ENCODE peak calls at places on chromosome 4, in six cellular contexts. X is fibroblast of lung, Q is tibial artery, L is cardiac muscle cell, F is left ventricle myocardium inferior, J is kidney. E is an unnamed sample.
A peak's percentile ranks its signal among the peaks of the same experiment; 100 is the strongest.

GRCh38 chr4:98514930-98515809 is 143.2 kb downstream of the TSPAN5 start:
- DNase-seq in L (no peak), Q (peak; percentile 28), J (no peak), F (no peak), X (no peak), E (no peak)

GRCh38 chr4:54439831-54440243 is 210.7 kb downstream of the PDGFRA start:
- DNase-seq in Q (peak; percentile 45), J (no peak), L (peak; percentile 85), X (peak; percentile 65), F (peak; percentile 17), E (no peak)

GRCh38 chr4:7778524-7779193 is 161.0 kb downstream of the AFAP1 start:
- DNase-seq in F (no peak), J (peak; percentile 48), X (peak; percentile 59), L (no peak), Q (no peak), E (peak; percentile 20)

GRCh38 chr4:67522851-67523671 is 22.2 kb downstream of the CENPC start:
- DNase-seq in L (peak; percentile 89), X (peak; percentile 42), F (no peak), Q (no peak), J (no peak), E (no peak)

GRCh38 chr4:69095301-69095731 is 958 bp upstream of the UGT2B7 start:
- DNase-seq in L (no peak), F (no peak), Q (no peak), X (peak; percentile 9), J (no peak), E (no peak)

GRCh38 chr4:30600246-30600645 is 119.9 kb upstream of the PCDH7 start:
- DNase-seq in J (no peak), F (no peak), Q (no peak), L (peak; percentile 80), X (peak; percentile 8), E (no peak)

GRCh38 chr4:73662709-73663546 is 42.7 kb upstream of the RASSF6 start:
- DNase-seq in X (peak; percentile 83), L (peak; percentile 81), Q (no peak), F (no peak), J (no peak), E (no peak)

GRCh38 chr4:135485371-135485770 is 1283.8 kb upstream of the PABPC4L start:
- DNase-seq in Q (no peak), J (no peak), X (no peak), L (no peak), F (no peak), E (no peak)

GRCh38 chr4:112923514-112923913 is 125.9 kb upstream of the ANK2 start:
- DNase-seq in J (no peak), X (no peak), L (no peak), F (no peak), Q (no peak), E (no peak)

GRCh38 chr4:143346208-143346607 is 9.5 kb downstream of the GAB1 start:
- DNase-seq in X (no peak), L (no peak), F (no peak), Q (no peak), J (no peak), E (no peak)

GRCh38 chr4:95728145-95728544 is 111.7 kb upstream of the PDHA2 start:
- DNase-seq in L (peak; percentile 92), Q (peak; percentile 26), J (no peak), X (peak; percentile 11), F (no peak), E (no peak)

GRCh38 chr4:8689741-8690140 is 97.2 kb downstream of the CPZ start:
- DNase-seq in J (peak; percentile 69), X (no peak), Q (peak; percentile 7), F (no peak), L (no peak), E (no peak)

GRCh38 chr4:87304659-87305277 is 17.9 kb downstream of the HSD17B13 start:
- DNase-seq in F (no peak), J (no peak), L (peak; percentile 32), Q (no peak), X (peak; percentile 9), E (no peak)

GRCh38 chr4:91909963-91910362 is 393.8 kb upstream of the GRID2 start:
- DNase-seq in X (peak; percentile 0), F (no peak), J (no peak), Q (no peak), L (peak; percentile 7), E (no peak)

GRCh38 chr4:54063224-54063623 is 1.2 kb downstream of the CHIC2 start:
- DNase-seq in X (peak; percentile 40), Q (no peak), F (no peak), L (peak; percentile 62), J (no peak), E (no peak)

GRCh38 chr4:174217273-174218126 is 66.0 kb downstream of the FBXO8 start:
- DNase-seq in L (peak; percentile 76), F (peak; percentile 42), X (peak; percentile 52), J (peak; percentile 63), Q (no peak), E (no peak)

GRCh38 chr4:104501290-104501689 is 6.6 kb upstream of the CXXC4 start:
- DNase-seq in F (no peak), Q (no peak), J (no peak), L (no peak), X (no peak), E (no peak)

GRCh38 chr4:80307774-80308465 is 27.6 kb upstream of the CFAP299 start:
- DNase-seq in J (peak; percentile 40), X (peak; percentile 52), L (peak; percentile 54), F (no peak), Q (no peak), E (no peak)

GRCh38 chr4:24793219-24794005 is 2.0 kb upstream of the SOD3 start:
- DNase-seq in F (no peak), J (no peak), Q (no peak), X (no peak), L (no peak), E (no peak)

GRCh38 chr4:24578364-24578763 is 6.0 kb downstream of the DHX15 start:
- DNase-seq in J (no peak), X (no peak), L (no peak), F (no peak), Q (no peak), E (no peak)

GRCh38 chr4:184471872-184472539 is 2.3 kb downstream of the IRF2 start:
- DNase-seq in J (no peak), L (peak; percentile 21), Q (no peak), F (no peak), X (peak; percentile 40), E (no peak)

GRCh38 chr4:16124232-16124631 is 40.4 kb upstream of the PROM1 start:
- DNase-seq in Q (no peak), X (no peak), J (no peak), L (peak; percentile 24), F (no peak), E (no peak)

GRCh38 chr4:172760512-172760911 is 408.1 kb upstream of the GALNT7 start:
- DNase-seq in X (no peak), F (no peak), J (no peak), L (no peak), Q (no peak), E (no peak)

DNA sequence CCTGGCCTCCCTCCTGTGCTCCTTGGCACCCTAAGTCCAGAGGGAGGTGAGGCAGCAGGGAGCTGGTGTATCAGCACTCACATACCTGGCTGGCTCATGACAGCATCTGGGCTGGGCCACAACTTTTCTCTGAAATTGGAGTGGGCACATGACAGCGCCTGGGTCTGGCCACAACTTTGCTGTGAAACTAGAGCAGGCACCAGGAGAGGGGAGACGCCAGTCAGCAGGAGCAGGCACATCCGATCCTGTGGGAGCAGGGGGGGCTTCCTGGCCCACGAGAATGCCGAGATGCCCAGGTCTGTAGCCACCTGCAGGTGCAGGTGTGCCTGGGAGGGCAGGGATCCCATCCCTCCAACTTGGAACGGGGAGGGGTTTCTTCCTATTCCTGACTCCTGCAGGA is 69.7 kb upstream of the PPP3CA start:
- DNase-seq in Q (no peak), X (no peak), L (no peak), J (no peak), F (no peak), E (no peak)
- H3K4me1 ChIP-seq in Q (no peaks in the 10 kb centered on the region), X (no peaks in the 10 kb centered on the region), L (no peaks in the 10 kb centered on the region), J (no peaks in the 10 kb centered on the region), F (peaks cover 21% of the 10 kb centered on the region), E (peaks cover 9% of the 10 kb centered on the region)

GRCh38 chr4:83205760-83206159 is 78.8 kb downstream of the COQ2 start:
- DNase-seq in X (no peak), F (no peak), Q (no peak), J (no peak), L (no peak), E (no peak)

GRCh38 chr4:83208371-83208770 is 76.2 kb downstream of the COQ2 start:
- DNase-seq in F (no peak), X (no peak), J (no peak), Q (no peak), L (no peak), E (no peak)

GRCh38 chr4:83212041-83212851 is 72.4 kb downstream of the COQ2 start:
- DNase-seq in J (no peak), X (no peak), L (no peak), F (no peak), Q (no peak), E (peak; percentile 72)

GRCh38 chr4:83207497-83208105 is 77.0 kb downstream of the COQ2 start:
- DNase-seq in Q (no peak), X (peak; percentile 45), J (no peak), F (no peak), L (peak; percentile 95), E (no peak)

DNA sequence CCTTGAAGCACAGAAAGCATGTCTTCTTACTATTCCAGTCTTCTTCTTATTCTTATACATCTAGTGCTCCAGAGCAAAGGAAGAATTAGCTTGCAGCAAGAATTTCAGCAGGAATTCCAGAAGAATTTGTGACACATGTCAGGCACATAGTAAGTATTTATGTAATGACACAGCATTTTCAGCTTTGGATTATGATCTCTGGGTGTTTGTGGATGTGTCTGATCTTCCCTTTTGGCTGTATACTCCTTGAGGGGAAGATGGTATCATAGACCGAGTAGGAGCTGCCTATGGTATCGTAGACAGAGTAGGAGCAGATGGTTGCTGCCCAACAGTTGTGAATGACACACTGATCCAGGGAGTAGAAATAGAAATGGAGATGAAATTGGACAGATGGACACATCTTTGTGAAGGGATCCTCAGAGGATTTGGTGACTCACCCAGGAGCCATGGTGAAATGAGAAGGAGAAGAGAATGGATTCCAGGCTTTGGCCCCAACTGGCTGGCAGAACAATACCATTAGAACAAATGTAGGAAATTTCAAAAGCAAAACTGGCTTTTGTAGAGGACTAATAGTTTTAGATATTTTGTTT is 75.7 kb downstream of the COQ2 start:
- DNase-seq in F (no peak), Q (no peak), X (no peak), J (no peak), L (no peak), E (no peak)
- H3K27ac ChIP-seq in F (no peak overlapping the region), Q (no peak overlapping the region), X (no peak overlapping the region), J (no peak overlapping the region), L (no peak overlapping the region), E (no peak overlapping the region)

DNA sequence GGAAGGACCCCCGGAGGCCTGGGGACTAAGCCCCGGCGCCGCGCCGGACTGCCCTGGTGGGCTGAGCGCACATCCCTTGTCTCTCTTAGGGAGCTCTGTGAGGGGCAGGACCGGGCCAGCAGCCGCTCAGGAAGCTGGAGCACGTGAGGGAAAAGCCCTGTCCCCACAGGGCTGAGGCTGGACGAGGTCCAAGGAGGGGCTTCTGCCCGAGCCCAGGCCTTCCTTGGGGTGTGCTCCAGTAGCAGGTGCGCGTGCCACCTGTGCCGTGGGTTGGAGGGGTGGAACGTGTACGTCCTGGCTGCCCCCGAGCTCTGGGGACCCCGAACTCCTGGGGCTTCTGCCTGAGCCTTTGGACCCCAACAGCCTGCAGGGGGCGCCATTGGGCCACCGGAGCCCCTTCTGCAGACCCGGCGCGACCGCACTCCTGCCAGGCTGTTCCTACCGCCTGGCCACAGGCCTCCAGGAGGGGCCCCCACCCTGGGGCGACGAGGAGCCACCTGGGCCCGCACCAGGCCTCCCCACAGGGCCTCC is 27.2 kb downstream of the TACC3 start:
- DNase-seq in J (peak; percentile 90), X (peak; percentile 55), Q (no peak), L (peak; percentile 78), F (peak; percentile 62), E (peak; percentile 63)
- H3K4me3 ChIP-seq in J (no peak overlapping the region), X (no peak overlapping the region), Q (no peak overlapping the region), L (no peak overlapping the region), F (no peak overlapping the region), E (no peak overlapping the region)

GRCh38 chr4:140136509-140136908 is 17.5 kb downstream of the MAML3 start:
- DNase-seq in Q (no peak), L (peak; percentile 14), F (no peak), J (no peak), X (peak; percentile 58), E (no peak)
- H3K4me1 ChIP-seq in Q (peaks cover 42% of the 10 kb centered on the region), L (peaks cover 26% of the 10 kb centered on the region), F (peaks cover 16% of the 10 kb centered on the region), J (no peaks in the 10 kb centered on the region), X (peaks cover 27% of the 10 kb centered on the region), E (peaks cover 15% of the 10 kb centered on the region)